ENCODE peak calls at places on chromosome 14, in nine cellular contexts. C, R, E, T, V, P, K, O and G are unnamed samples.

GRCh38 chr14:53640695-53641094 is 315.9 kb downstream of the BMP4 start:
- DNase-seq in C (no peak), R (no peak), E (no peak), T (peak), V (no peak), P (no peak), K (no peak), O (no peak), G (no peak)

GRCh38 chr14:69674546-69675245 is 63.3 kb downstream of the SUSD6 start:
- DNase-seq in C (no peak), R (no peak), E (no peak), T (no peak), V (no peak), P (no peak), K (no peak), O (no peak), G (no peak)

GRCh38 chr14:34673702-34674101 is 40.7 kb downstream of the CFL2 start:
- DNase-seq in C (no peak), R (no peak), E (no peak), T (no peak), V (no peak), P (no peak), K (no peak), O (no peak), G (no peak)

GRCh38 chr14:31278883-31279282 is 71.3 kb upstream of the HECTD1 start:
- DNase-seq in C (no peak), R (no peak), E (no peak), T (no peak), V (no peak), P (no peak), K (no peak), O (no peak), G (peak)

GRCh38 chr14:93683241-93683640 is 105.0 kb downstream of the PRIMA1 start:
- DNase-seq in C (no peak), R (no peak), E (peak), T (no peak), V (peak), P (peak), K (peak), O (peak), G (peak)

GRCh38 chr14:24196071-24197061 is 1.1 kb upstream of the TM9SF1 start:
- DNase-seq in C (no peak), R (peak), E (peak), T (peak), V (peak), P (no peak), K (peak), O (no peak), G (peak)

GRCh38 chr14:68691031-68691864 is 101.6 kb downstream of the ZFP36L1 start:
- DNase-seq in C (no peak), R (no peak), E (no peak), T (no peak), V (peak), P (peak), K (peak), O (no peak), G (no peak)

GRCh38 chr14:69973846-69974245 is 94.6 kb downstream of the SMOC1 start:
- DNase-seq in C (no peak), R (no peak), E (no peak), T (no peak), V (no peak), P (no peak), K (no peak), O (no peak), G (no peak)

GRCh38 chr14:100540141-100540925 is 46.9 kb downstream of the BEGAIN start:
- DNase-seq in C (no peak), R (no peak), E (no peak), T (no peak), V (peak), P (peak), K (peak), O (no peak), G (no peak)

GRCh38 chr14:22555573-22556011 is 33.4 kb downstream of the DAD1 start:
- DNase-seq in C (no peak), R (peak), E (peak), T (peak), V (no peak), P (no peak), K (no peak), O (no peak), G (peak)

GRCh38 chr14:95303552-95303951 is 16.2 kb downstream of the CLMN start:
- DNase-seq in C (no peak), R (no peak), E (no peak), T (no peak), V (no peak), P (peak), K (no peak), O (no peak), G (no peak)

GRCh38 chr14:20469890-20470858 is 968 bp downstream of the PNP start:
- DNase-seq in C (peak), R (peak), E (peak), T (peak), V (peak), P (peak), K (peak), O (peak), G (peak)

GRCh38 chr14:39169541-39169900 is 612 bp downstream of the TRAPPC6B start:
- DNase-seq in C (no peak), R (no peak), E (peak), T (no peak), V (no peak), P (peak), K (no peak), O (no peak), G (no peak)

GRCh38 chr14:106579084-106579483 is 1052.7 kb downstream of the TMEM121 start:
- DNase-seq in C (no peak), R (no peak), E (no peak), T (no peak), V (no peak), P (no peak), K (no peak), O (no peak), G (no peak)

GRCh38 chr14:95140060-95140858 is 17.1 kb downstream of the DICER1 start:
- DNase-seq in C (no peak), R (no peak), E (peak), T (peak), V (no peak), P (no peak), K (no peak), O (no peak), G (peak)

GRCh38 chr14:92958373-92959188 is 35.6 kb downstream of the CHGA start:
- DNase-seq in C (no peak), R (no peak), E (no peak), T (no peak), V (no peak), P (no peak), K (no peak), O (no peak), G (no peak)

DNA sequence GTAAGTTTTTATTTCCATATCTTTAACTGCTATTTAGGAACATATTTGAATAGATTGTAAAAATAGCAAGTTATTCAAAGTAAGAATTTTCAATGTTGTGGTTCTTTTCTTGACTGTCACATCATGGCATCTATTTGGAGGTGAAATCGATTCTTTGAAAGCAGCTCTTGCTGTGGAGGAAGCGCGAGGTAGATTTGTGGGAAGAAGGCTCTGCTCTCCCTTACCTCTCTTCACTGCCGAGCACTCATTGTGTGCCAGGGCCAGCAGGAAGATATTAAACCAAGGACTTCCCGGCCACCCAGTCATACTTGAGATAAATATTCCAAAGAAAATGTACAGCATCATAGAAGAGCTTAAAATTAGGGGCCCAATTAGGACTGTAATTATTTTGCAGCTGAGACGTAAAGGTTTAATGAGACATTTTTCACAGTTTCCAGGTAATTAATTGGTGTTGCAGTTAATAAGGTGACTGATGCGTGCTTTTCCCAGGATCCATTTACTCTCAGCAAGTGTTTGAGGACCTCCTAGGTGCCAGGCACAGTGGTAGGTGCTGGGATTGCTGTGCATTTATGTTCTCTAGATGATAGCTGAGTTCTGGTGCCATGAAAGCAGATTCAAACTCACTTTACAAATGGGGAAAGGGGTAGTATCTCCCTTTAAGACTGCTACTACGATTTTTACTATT is 89.2 kb upstream of the DYNC1H1 start:
- DNase-seq in C (no peak), R (peak), E (no peak), T (no peak), V (no peak), P (no peak), K (no peak), O (no peak), G (no peak)
- H3K27ac ChIP-seq in C (no peak), R (peak), E (no peak), T (no peak), V (no peak), P (peak), K (no peak), O (no peak), G (peak)

GRCh38 chr14:102731101-102731870 is 46.0 kb upstream of the TRAF3 start:
- DNase-seq in C (no peak), R (no peak), E (no peak), T (no peak), V (no peak), P (no peak), K (no peak), O (no peak), G (no peak)

GRCh38 chr14:102733326-102733725 is 43.9 kb upstream of the TRAF3 start:
- DNase-seq in C (no peak), R (no peak), E (no peak), T (no peak), V (no peak), P (no peak), K (no peak), O (no peak), G (no peak)

GRCh38 chr14:102729825-102730224 is 47.4 kb upstream of the TRAF3 start:
- DNase-seq in C (no peak), R (no peak), E (no peak), T (no peak), V (no peak), P (no peak), K (no peak), O (no peak), G (no peak)

GRCh38 chr14:102731871-102732800 is 45.1 kb upstream of the TRAF3 start:
- DNase-seq in C (no peak), R (no peak), E (no peak), T (no peak), V (no peak), P (no peak), K (no peak), O (no peak), G (no peak)

GRCh38 chr14:102732924-102733323 is 44.3 kb upstream of the TRAF3 start:
- DNase-seq in C (no peak), R (no peak), E (no peak), T (no peak), V (no peak), P (no peak), K (no peak), O (no peak), G (no peak)
- TF ChIP-seq EZH2phosphoT487 in C (no peak), R (no peak), E (no peak), T (no peak), V (no peak), P (no peak), K (no peak), O (no peak), G (no peak)

GRCh38 chr14:74942608-74943007 is 12.8 kb downstream of the PGF start:
- DNase-seq in C (no peak), R (no peak), E (no peak), T (no peak), V (no peak), P (no peak), K (no peak), O (no peak), G (no peak)
- H3K27ac ChIP-seq in C (no peak), R (no peak), E (no peak), T (no peak), V (no peak), P (no peak), K (no peak), O (no peak), G (peak)

DNA sequence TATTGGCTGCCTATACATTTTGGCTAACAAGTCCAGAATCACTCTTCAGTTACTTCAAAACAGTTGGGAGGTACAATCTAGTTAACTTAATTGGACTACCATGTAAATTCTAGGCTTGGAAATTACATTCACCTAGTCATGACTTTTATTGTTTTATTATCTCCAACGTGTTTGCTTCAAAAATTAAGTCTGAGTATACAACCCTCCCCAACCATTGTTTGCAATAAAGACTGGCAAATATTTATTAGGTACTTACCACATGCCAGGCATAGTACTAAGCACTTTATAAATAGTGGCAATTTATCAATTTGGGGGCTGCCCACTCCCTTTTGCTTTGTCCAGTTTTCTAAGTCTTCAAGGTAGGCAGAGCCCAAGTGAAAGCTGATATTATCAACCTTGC is 30.3 kb downstream of the TXNDC16 start:
- DNase-seq in C (no peak), R (no peak), E (no peak), T (no peak), V (no peak), P (no peak), K (no peak), O (no peak), G (no peak)
- TF ChIP-seq EZH2phosphoT487 in C (no peak), R (no peak), E (no peak), T (no peak), V (no peak), P (no peak), K (no peak), O (no peak), G (no peak)